ENCODE peak calls at places on chromosomes 3 and 15, in nine cellular contexts. P is SJSA1; N is spleen; W is CD8-positive, alpha-beta memory T cell; V is cardiac muscle cell; G is fibroblast of lung; O is stomach; K is IMR-90; J is left ventricle myocardium inferior. B is an unnamed sample.

GRCh38 chr15:50262533-50262932 is 3.0 kb downstream of the HDC start:
- DNase-seq in P (no peak), N (no peak), W (peak; percentile 25), V (no peak), G (no peak), O (no peak), K (no peak), J (no peak), B (no peak)

GRCh38 chr3:117264204-117264994 is 554.8 kb downstream of the TUSC7 start:
- DNase-seq in P (no peak), N (no peak), W (no peak), V (no peak), G (no peak), O (no peak), K (no peak), J (no peak), B (no peak)

GRCh38 chr3:107620534-107620933 is 97.8 kb downstream of the BBX start:
- DNase-seq in P (no peak), N (no peak), W (no peak), V (no peak), G (no peak), O (no peak), K (no peak), J (no peak), B (no peak)

GRCh38 chr3:128426128-128426921 is 40.4 kb downstream of the DNAJB8 start:
- DNase-seq in P (peak; percentile 30), N (peak; percentile 92), W (peak; percentile 35), V (peak; percentile 37), G (no peak), O (peak; percentile 61), K (no peak), J (peak; percentile 40), B (peak; percentile 10)

GRCh38 chr15:79904256-79904655 is 7.4 kb upstream of the MTHFS start:
- DNase-seq in P (no peak), N (no peak), W (no peak), V (peak; percentile 32), G (no peak), O (no peak), K (peak; percentile 41), J (no peak), B (no peak)

GRCh38 chr3:48123346-48123745 is 64.9 kb downstream of the CDC25A start:
- DNase-seq in P (no peak), N (no peak), W (no peak), V (no peak), G (no peak), O (no peak), K (no peak), J (no peak), B (no peak)

GRCh38 chr3:13927295-13927694 is 47.4 kb upstream of the WNT7A start:
- DNase-seq in P (no peak), N (no peak), W (no peak), V (no peak), G (no peak), O (no peak), K (peak; percentile 0), J (no peak), B (no peak)

GRCh38 chr3:58469096-58469495 is 22.8 kb upstream of the KCTD6 start:
- DNase-seq in P (no peak), N (no peak), W (no peak), V (no peak), G (no peak), O (no peak), K (no peak), J (no peak), B (no peak)

GRCh38 chr3:51718547-51719412 is 11.9 kb downstream of the GRM2 start:
- DNase-seq in P (peak; percentile 11), N (no peak), W (no peak), V (peak; percentile 55), G (peak; percentile 7), O (peak; percentile 81), K (peak; percentile 20), J (peak; percentile 49), B (peak; percentile 61)

GRCh38 chr3:56971816-56972215 is 88.6 kb upstream of the SPATA12 start:
- DNase-seq in P (no peak), N (no peak), W (no peak), V (no peak), G (no peak), O (no peak), K (no peak), J (no peak), B (no peak)

GRCh38 chr3:132332082-132332964 is 15.1 kb downstream of the ACP3 start:
- DNase-seq in P (no peak), N (no peak), W (no peak), V (peak; percentile 49), G (no peak), O (no peak), K (no peak), J (no peak), B (peak; percentile 41)

GRCh38 chr15:65028921-65029735 is at the start of gene MTFMT:
- DNase-seq in P (peak; percentile 85), N (peak; percentile 98), W (peak; percentile 93), V (peak; percentile 87), G (peak; percentile 72), O (peak; percentile 94), K (peak; percentile 68), J (peak; percentile 94), B (peak; percentile 77)

GRCh38 chr15:65029736-65030208 is 333 bp upstream of the MTFMT start:
- DNase-seq in P (no peak), N (no peak), W (no peak), V (no peak), G (no peak), O (no peak), K (no peak), J (no peak), B (no peak)

GRCh38 chr15:65028338-65028737 is 1.1 kb downstream of the MTFMT start:
- DNase-seq in P (no peak), N (no peak), W (no peak), V (no peak), G (no peak), O (no peak), K (no peak), J (no peak), B (no peak)

GRCh38 chr15:65026756-65027155 is 2.7 kb downstream of the MTFMT start:
- DNase-seq in P (no peak), N (no peak), W (no peak), V (no peak), G (no peak), O (no peak), K (no peak), J (no peak), B (no peak)

GRCh38 chr15:65027593-65027992 is 1.8 kb downstream of the MTFMT start:
- DNase-seq in P (no peak), N (no peak), W (no peak), V (no peak), G (no peak), O (no peak), K (no peak), J (no peak), B (no peak)
- H3K27ac ChIP-seq in P (no peak overlapping the region), N (no peak overlapping the region), W (no peak overlapping the region), V (no peak overlapping the region), G (no peak overlapping the region), O (no peak overlapping the region), K (no peak overlapping the region), J (no peak overlapping the region), B (no peak overlapping the region)

DNA sequence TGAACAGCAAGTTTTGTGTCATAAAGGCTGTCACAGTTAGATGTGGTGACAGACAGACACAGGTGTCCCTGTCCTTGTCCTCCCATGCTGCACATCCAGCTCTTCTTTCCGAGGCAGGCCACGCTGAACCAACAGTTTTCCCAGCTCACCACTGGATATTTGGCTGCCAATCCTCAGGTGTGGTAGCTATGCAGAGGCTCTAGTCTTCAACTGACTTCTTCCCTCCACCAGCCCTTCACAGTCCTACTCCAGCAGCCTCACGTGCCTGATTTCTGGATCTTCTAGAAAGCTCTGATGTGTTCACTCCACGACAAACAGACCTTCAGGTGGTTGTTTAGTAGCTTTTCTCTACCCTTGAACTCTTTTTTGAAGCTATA is 145.5 kb downstream of the UACA start:
- DNase-seq in P (no peak), N (no peak), W (no peak), V (no peak), G (no peak), O (no peak), K (no peak), J (no peak), B (no peak)
- H3K27ac ChIP-seq in P (no peak overlapping the region), N (no peak overlapping the region), W (no peak overlapping the region), V (peak overlapping the region; percentile 86), G (no peak overlapping the region), O (no peak overlapping the region), K (no peak overlapping the region), J (no peak overlapping the region), B (no peak overlapping the region)

DNA sequence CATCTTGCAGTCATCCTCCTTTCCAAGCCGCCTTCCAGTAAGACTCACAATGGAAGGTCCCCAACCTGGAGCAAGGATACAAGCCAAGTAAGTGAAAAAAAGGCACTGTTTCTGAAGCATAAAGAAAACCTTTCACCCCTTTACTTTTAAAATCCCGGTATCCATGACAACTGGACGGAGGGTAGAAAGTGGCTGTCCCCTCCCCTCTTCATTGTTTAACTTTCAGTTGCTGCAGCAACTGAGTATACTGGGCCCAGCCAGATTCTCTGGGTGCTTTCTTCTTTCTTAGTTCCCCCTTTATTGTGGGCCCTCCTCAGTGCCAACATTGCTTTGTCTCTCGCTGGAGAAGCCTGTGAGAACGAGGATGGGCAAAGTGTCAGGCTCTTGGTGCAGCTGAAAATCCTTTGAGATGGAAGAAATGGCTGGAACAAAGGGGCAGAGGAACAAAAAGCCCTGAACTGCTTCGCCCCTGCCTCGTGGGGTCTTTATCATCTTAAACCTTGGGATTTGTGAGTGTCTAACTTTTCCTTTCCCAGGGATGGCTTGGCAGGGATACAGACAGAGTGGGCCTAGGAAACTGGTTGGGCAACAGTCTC is 224.0 kb upstream of the RGMA start:
- DNase-seq in P (no peak), N (no peak), W (no peak), V (no peak), G (no peak), O (no peak), K (no peak), J (no peak), B (no peak)
- H3K27ac ChIP-seq in P (no peak overlapping the region), N (no peak overlapping the region), W (no peak overlapping the region), V (no peak overlapping the region), G (no peak overlapping the region), O (no peak overlapping the region), K (no peak overlapping the region), J (no peak overlapping the region), B (no peak overlapping the region)

GRCh38 chr3:141471160-141471559 is 15.7 kb upstream of the RASA2 start:
- DNase-seq in P (no peak), N (no peak), W (no peak), V (no peak), G (peak; percentile 65), O (no peak), K (peak; percentile 88), J (no peak), B (peak; percentile 48)

GRCh38 chr3:141462176-141462859 is 24.5 kb upstream of the RASA2 start:
- DNase-seq in P (no peak), N (no peak), W (no peak), V (no peak), G (no peak), O (no peak), K (no peak), J (no peak), B (no peak)

GRCh38 chr3:141469712-141470111 is 17.1 kb upstream of the RASA2 start:
- DNase-seq in P (no peak), N (no peak), W (no peak), V (no peak), G (peak; percentile 42), O (no peak), K (peak; percentile 52), J (no peak), B (no peak)

GRCh38 chr3:141465221-141465620 is 21.6 kb upstream of the RASA2 start:
- DNase-seq in P (peak; percentile 19), N (no peak), W (no peak), V (peak; percentile 38), G (peak; percentile 39), O (no peak), K (peak; percentile 51), J (no peak), B (no peak)

GRCh38 chr3:141466633-141467169 is 20.1 kb upstream of the RASA2 start:
- DNase-seq in P (no peak), N (no peak), W (no peak), V (no peak), G (no peak), O (no peak), K (no peak), J (no peak), B (no peak)
- H3K27ac ChIP-seq in P (no peak overlapping the region), N (no peak overlapping the region), W (no peak overlapping the region), V (no peak overlapping the region), G (no peak overlapping the region), O (no peak overlapping the region), K (no peak overlapping the region), J (no peak overlapping the region), B (no peak overlapping the region)

B was measured in mammary epithelial cell.